ENCODE peak calls at places on chromosome 21, in five cellular contexts. One of them, this sample, is unnamed.

GRCh38 chr21:35850029-35850428 is 210.3 kb downstream of the SETD4 start:
- DNase-seq in heart right ventricle: no peak
- DNase-seq in testis: no peak
- DNase-seq in body of pancreas: no peak
- DNase-seq in PC-9: no peak
- DNase-seq in this sample: no peak

GRCh38 chr21:37153935-37154350 is 80.9 kb downstream of the TTC3 start:
- DNase-seq in testis: peak
- DNase-seq in body of pancreas: peak
- DNase-seq in heart right ventricle: no peak
- DNase-seq in PC-9: no peak
- DNase-seq in this sample: no peak

GRCh38 chr21:32336711-32337110 is 38.1 kb downstream of the MRAP start:
- DNase-seq in body of pancreas: no peak
- DNase-seq in heart right ventricle: no peak
- DNase-seq in PC-9: no peak
- DNase-seq in testis: peak
- DNase-seq in this sample: no peak

GRCh38 chr21:43191521-43191920 is 22.7 kb downstream of the CRYAA start:
- DNase-seq in body of pancreas: no peak
- DNase-seq in heart right ventricle: no peak
- DNase-seq in testis: peak
- DNase-seq in PC-9: no peak
- DNase-seq in this sample: no peak

GRCh38 chr21:31660134-31660565 is 657 bp downstream of the SOD1 start:
- DNase-seq in heart right ventricle: no peak
- DNase-seq in PC-9: no peak
- DNase-seq in body of pancreas: no peak
- DNase-seq in testis: peak
- DNase-seq in this sample: no peak

GRCh38 chr21:32131960-32132359 is 146.9 kb downstream of the MIS18A start:
- DNase-seq in PC-9: no peak
- DNase-seq in testis: no peak
- DNase-seq in heart right ventricle: no peak
- DNase-seq in body of pancreas: no peak
- DNase-seq in this sample: peak

GRCh38 chr21:28459193-28459592 is 533.5 kb downstream of the LTN1 start:
- DNase-seq in heart right ventricle: no peak
- DNase-seq in testis: no peak
- DNase-seq in body of pancreas: no peak
- DNase-seq in PC-9: no peak
- DNase-seq in this sample: no peak

GRCh38 chr21:32319012-32319411 is 20.4 kb downstream of the MRAP start:
- DNase-seq in testis: no peak
- DNase-seq in body of pancreas: no peak
- DNase-seq in heart right ventricle: no peak
- DNase-seq in PC-9: no peak
- DNase-seq in this sample: no peak

GRCh38 chr21:36120304-36120902 is 14.5 kb upstream of the CBR3 start:
- DNase-seq in heart right ventricle: no peak
- DNase-seq in PC-9: no peak
- DNase-seq in body of pancreas: peak
- DNase-seq in testis: peak
- DNase-seq in this sample: no peak

GRCh38 chr21:44304846-44305245 is 5.0 kb downstream of the PFKL start:
- DNase-seq in body of pancreas: peak
- DNase-seq in PC-9: no peak
- DNase-seq in heart right ventricle: no peak
- DNase-seq in testis: peak
- DNase-seq in this sample: no peak

GRCh38 chr21:44301961-44302406 is 2.1 kb downstream of the PFKL start:
- DNase-seq in heart right ventricle: no peak
- DNase-seq in PC-9: no peak
- DNase-seq in body of pancreas: no peak
- DNase-seq in testis: no peak
- DNase-seq in this sample: no peak

GRCh38 chr21:44304041-44304738 is 4.3 kb downstream of the PFKL start:
- DNase-seq in testis: no peak
- DNase-seq in body of pancreas: no peak
- DNase-seq in PC-9: no peak
- DNase-seq in heart right ventricle: no peak
- DNase-seq in this sample: no peak

GRCh38 chr21:44305691-44306090 is 5.8 kb downstream of the PFKL start:
- DNase-seq in heart right ventricle: no peak
- DNase-seq in testis: no peak
- DNase-seq in body of pancreas: no peak
- DNase-seq in PC-9: no peak
- DNase-seq in this sample: no peak

DNA sequence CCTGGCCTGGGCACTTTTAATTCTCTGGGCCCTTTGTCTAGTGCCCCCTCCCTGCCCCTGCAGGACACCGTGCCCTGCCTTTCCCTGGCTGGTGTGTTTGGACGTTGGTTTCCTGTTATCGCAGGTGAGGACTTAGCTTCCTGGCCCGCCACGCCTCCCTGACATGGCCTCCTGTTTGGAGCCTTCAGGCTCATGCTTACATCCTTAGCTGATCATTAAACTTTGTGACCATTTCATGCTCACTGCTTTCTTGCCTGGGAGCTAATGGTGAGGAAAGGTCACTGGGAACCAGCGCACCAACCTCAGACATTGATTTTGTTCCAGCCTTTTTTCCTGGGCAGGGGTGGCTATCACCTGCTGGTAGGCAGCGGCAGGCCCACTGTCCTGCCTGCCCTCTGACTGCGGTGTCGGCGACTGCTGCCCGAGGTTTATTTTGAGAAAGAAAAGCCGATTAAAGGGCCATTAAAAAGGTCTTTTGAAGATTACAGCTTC is 3.7 kb downstream of the PFKL start:
- DNase-seq in testis: no peak
- DNase-seq in PC-9: no peak
- DNase-seq in heart right ventricle: no peak
- DNase-seq in body of pancreas: peak
- DNase-seq in this sample: no peak
- H3K27ac ChIP-seq in testis: no peak
- H3K27ac ChIP-seq in PC-9: no peak
- H3K27ac ChIP-seq in heart right ventricle: peak
- H3K27ac ChIP-seq in body of pancreas: peak
- H3K27ac ChIP-seq in this sample: no peak

DNA sequence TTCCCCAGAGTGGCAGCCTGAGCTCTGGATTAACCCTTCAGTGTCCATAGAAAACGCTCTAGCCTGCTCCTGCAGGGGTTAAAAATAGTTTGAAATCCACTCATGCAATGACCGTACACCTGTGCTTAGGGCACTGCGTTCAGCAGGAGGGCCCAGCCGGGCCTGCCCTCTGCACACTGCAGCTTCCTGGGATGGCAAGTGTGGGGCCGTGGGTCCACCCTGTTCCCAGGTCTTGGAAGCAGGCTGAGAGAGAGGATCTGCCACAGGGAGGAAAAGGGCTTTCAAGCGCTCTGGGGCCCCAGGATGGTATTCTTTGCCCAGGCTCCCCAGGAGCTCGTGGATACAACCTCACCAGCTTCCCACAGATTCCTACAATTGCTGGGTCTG is 1.5 kb upstream of the S100B start:
- DNase-seq in PC-9: no peak
- DNase-seq in body of pancreas: no peak
- DNase-seq in testis: no peak
- DNase-seq in heart right ventricle: no peak
- DNase-seq in this sample: no peak
- H3K27ac ChIP-seq in PC-9: no peak
- H3K27ac ChIP-seq in body of pancreas: no peak
- H3K27ac ChIP-seq in testis: no peak
- H3K27ac ChIP-seq in heart right ventricle: no peak
- H3K27ac ChIP-seq in this sample: no peak

DNA sequence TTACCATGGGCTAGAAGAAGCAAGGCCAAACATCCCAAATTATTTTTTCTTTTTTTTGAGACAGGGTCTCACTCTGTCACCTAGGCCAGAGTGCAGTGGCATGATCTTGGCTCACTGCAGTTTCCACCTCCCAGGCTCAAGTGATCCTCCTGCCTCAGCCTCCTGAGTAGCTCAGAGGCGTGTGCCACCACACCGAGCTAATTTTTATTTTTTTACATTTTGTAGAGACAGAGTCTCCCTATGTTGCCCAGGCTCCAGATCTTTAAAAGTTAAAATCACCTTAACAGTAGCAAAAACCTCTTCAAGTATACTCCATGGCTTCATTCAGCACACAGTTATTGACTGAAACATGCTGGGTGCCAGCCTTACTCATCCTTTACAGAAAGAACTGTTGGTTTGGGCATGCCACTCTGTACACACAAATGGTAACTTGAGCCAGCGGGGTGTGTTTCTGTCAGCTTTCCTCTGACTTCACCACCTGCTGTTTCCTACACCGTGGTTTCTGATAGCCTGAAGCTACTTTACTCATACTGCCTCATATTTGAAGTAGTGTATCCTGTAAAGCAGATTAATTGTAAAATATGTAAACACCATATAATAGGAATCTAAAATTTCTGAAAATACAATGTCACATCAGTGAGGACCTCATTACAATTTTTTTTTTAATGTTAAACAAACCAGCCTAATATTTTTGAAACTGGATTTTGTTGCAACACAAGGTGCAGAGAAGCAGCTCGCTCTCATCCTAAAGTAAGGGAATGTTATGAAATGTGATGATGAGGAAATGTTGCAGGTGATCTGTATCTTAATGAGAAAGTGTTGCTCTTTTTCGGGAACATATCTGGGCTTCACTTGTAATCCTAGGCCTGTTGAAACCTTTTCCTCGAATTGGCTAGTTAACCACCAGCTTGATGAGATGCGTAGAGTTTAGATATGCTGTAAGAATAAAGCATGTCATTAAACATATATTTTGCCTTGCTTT is 113.9 kb downstream of the ATP5PO start:
- DNase-seq in testis: no peak
- DNase-seq in body of pancreas: peak
- DNase-seq in PC-9: peak
- DNase-seq in heart right ventricle: no peak
- DNase-seq in this sample: peak
- H3K27ac ChIP-seq in testis: peak
- H3K27ac ChIP-seq in body of pancreas: no peak
- H3K27ac ChIP-seq in PC-9: peak
- H3K27ac ChIP-seq in heart right ventricle: peak
- H3K27ac ChIP-seq in this sample: peak

GRCh38 chr21:44904141-44904923 is 16.4 kb downstream of the ITGB2 start:
- DNase-seq in body of pancreas: no peak
- DNase-seq in heart right ventricle: no peak
- DNase-seq in PC-9: no peak
- DNase-seq in testis: no peak
- DNase-seq in this sample: no peak

GRCh38 chr21:44903689-44904088 is 17.0 kb downstream of the ITGB2 start:
- DNase-seq in body of pancreas: no peak
- DNase-seq in heart right ventricle: peak
- DNase-seq in PC-9: no peak
- DNase-seq in testis: no peak
- DNase-seq in this sample: no peak

GRCh38 chr21:44905725-44906084 is 15.0 kb downstream of the ITGB2 start:
- DNase-seq in body of pancreas: no peak
- DNase-seq in heart right ventricle: no peak
- DNase-seq in testis: no peak
- DNase-seq in PC-9: no peak
- DNase-seq in this sample: no peak

GRCh38 chr21:44903054-44903685 is 17.5 kb downstream of the ITGB2 start:
- DNase-seq in heart right ventricle: no peak
- DNase-seq in body of pancreas: no peak
- DNase-seq in PC-9: no peak
- DNase-seq in testis: no peak
- DNase-seq in this sample: no peak

DNA sequence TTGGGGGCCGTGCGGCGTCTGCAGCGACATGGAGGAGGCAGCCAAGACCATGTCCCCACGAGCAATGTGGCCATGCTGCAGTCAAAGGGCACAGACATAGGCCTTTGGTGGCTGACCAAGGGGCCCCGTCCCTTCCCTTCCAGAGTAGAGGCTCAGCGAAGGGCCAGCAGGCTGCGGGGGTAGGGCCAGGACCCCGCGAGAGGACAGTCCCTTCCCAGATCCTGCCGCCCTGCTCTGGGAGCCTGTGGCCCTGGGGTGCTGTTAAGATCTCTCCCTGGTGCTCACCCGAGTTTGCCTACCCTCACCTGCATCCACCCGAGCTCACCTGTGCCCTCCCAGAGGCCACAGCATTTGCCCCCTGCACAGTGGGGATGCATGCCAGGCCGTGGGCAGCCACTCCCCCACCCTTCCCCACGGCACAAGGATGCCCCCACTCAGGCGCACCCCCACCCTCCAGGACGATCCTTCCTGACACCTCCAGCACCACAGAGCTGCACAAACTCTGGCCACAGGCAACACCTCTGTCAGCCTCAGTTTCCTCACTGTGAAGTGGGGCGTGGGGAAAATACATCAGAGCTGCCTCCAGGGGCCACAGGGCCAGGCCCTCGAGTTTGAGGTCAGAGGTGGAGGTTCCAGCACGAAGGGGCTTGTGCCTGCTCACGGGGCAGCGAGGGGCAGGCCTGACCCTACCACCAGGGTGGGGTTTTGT is 15.5 kb downstream of the ITGB2 start:
- DNase-seq in testis: no peak
- DNase-seq in heart right ventricle: no peak
- DNase-seq in PC-9: no peak
- DNase-seq in body of pancreas: no peak
- DNase-seq in this sample: no peak
- H3K27ac ChIP-seq in testis: no peak
- H3K27ac ChIP-seq in heart right ventricle: no peak
- H3K27ac ChIP-seq in PC-9: no peak
- H3K27ac ChIP-seq in body of pancreas: no peak
- H3K27ac ChIP-seq in this sample: no peak

GRCh38 chr21:17859661-17860060 is 40.5 kb upstream of the C21orf91 start:
- DNase-seq in testis: no peak
- DNase-seq in PC-9: no peak
- DNase-seq in body of pancreas: no peak
- DNase-seq in heart right ventricle: no peak
- DNase-seq in this sample: no peak

GRCh38 chr21:17858764-17859163 is 39.6 kb upstream of the C21orf91 start:
- DNase-seq in heart right ventricle: no peak
- DNase-seq in testis: no peak
- DNase-seq in PC-9: no peak
- DNase-seq in body of pancreas: no peak
- DNase-seq in this sample: no peak

GRCh38 chr21:17853393-17854275 is 34.5 kb upstream of the C21orf91 start:
- DNase-seq in testis: no peak
- DNase-seq in body of pancreas: no peak
- DNase-seq in PC-9: no peak
- DNase-seq in heart right ventricle: no peak
- DNase-seq in this sample: no peak

GRCh38 chr21:17854771-17855170 is 35.6 kb upstream of the C21orf91 start:
- DNase-seq in PC-9: no peak
- DNase-seq in testis: no peak
- DNase-seq in heart right ventricle: no peak
- DNase-seq in body of pancreas: no peak
- DNase-seq in this sample: no peak
- H3K27ac ChIP-seq in PC-9: no peak
- H3K27ac ChIP-seq in testis: no peak
- H3K27ac ChIP-seq in heart right ventricle: no peak
- H3K27ac ChIP-seq in body of pancreas: no peak
- H3K27ac ChIP-seq in this sample: no peak

DNA sequence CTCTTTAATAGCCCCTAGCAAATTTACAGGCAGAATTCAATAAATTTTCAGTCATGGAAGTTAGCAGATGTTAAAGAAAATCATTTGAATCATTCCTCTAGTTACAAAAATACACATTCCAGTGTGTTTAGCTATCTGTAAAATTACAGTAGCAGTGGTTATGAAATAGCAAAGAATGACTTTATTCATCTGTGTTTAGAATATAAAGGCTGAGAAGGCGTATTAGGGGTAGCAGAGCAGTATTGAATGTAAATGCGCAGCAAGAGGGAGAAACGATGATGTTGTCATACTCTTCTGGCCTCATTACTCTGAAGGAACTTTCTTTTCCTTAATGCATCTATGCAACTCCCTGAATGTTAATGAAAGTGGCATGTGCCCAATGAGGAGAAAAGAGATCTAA is 106.2 kb upstream of the CYYR1 start:
- DNase-seq in heart right ventricle: no peak
- DNase-seq in body of pancreas: no peak
- DNase-seq in PC-9: no peak
- DNase-seq in testis: no peak
- DNase-seq in this sample: no peak
- H3K27ac ChIP-seq in heart right ventricle: no peak
- H3K27ac ChIP-seq in body of pancreas: no peak
- H3K27ac ChIP-seq in PC-9: no peak
- H3K27ac ChIP-seq in testis: no peak
- H3K27ac ChIP-seq in this sample: no peak

This sample was measured in epithelial cell of prostate.